ENCODE peak calls at places on chromosomes 11 and 22, in eight cellular contexts. L is uterus, F is M059J, M is A172, Q is fibroblast of the conjunctiva, N is esophagus squamous epithelium, P is HCEC 1CT, A is cardiac muscle cell. V is an unnamed sample.

GRCh38 chr11:69637956-69638871 is 2.7 kb upstream of the CCND1 start:
- DNase-seq in P (peak), A (peak), L (no peak), F (peak), M (no peak), Q (no peak), N (no peak), V (peak)

GRCh38 chr11:96211433-96211832 is 131.6 kb downstream of the MAML2 start:
- DNase-seq in L (no peak), P (no peak), F (no peak), N (no peak), M (no peak), Q (no peak), A (no peak), V (no peak)

GRCh38 chr11:120431633-120432032 is 79.9 kb upstream of the GRIK4 start:
- DNase-seq in M (peak), L (no peak), P (peak), N (no peak), Q (peak), F (peak), A (peak), V (peak)

GRCh38 chr11:71396548-71397123 is 51.6 kb downstream of the DHCR7 start:
- DNase-seq in L (no peak), A (no peak), F (no peak), P (no peak), M (peak), N (no peak), Q (no peak), V (no peak)

GRCh38 chr11:12258451-12258850 is 118.9 kb upstream of the PARVA start:
- DNase-seq in M (peak), P (peak), L (no peak), A (peak), Q (no peak), N (no peak), F (peak), V (no peak)

GRCh38 chr11:107669156-107669740 is 42.6 kb downstream of the SLN start:
- DNase-seq in N (no peak), Q (no peak), F (peak), A (no peak), L (no peak), M (no peak), P (peak), V (no peak)

GRCh38 chr11:84468255-84468654 is 1158.9 kb downstream of the DLG2 start:
- DNase-seq in M (no peak), Q (no peak), A (peak), N (no peak), F (no peak), L (no peak), P (no peak), V (no peak)

GRCh38 chr11:65072631-65072966 is 11.2 kb downstream of the CDCA5 start:
- DNase-seq in Q (no peak), N (no peak), M (no peak), P (no peak), F (no peak), A (no peak), L (no peak), V (no peak)

GRCh38 chr22:40387758-40388157 is 17.4 kb downstream of the SGSM3 start:
- DNase-seq in L (no peak), F (no peak), M (no peak), N (no peak), P (no peak), A (no peak), Q (no peak), V (no peak)

GRCh38 chr11:77202941-77203900 is 75.2 kb downstream of the MYO7A start:
- DNase-seq in P (no peak), Q (no peak), A (no peak), M (no peak), N (no peak), L (no peak), F (no peak), V (no peak)

GRCh38 chr11:68345776-68346728 is 33.7 kb downstream of the LRP5 start:
- DNase-seq in M (no peak), Q (no peak), L (no peak), A (peak), N (no peak), F (no peak), P (no peak), V (no peak)

GRCh38 chr11:44399968-44400367 is 90.0 kb upstream of the ALX4 start:
- DNase-seq in F (no peak), L (no peak), A (no peak), M (no peak), Q (no peak), N (no peak), P (no peak), V (no peak)

GRCh38 chr22:39289445-39290247 is 29.8 kb downstream of the RPL3 start:
- DNase-seq in F (no peak), M (no peak), N (no peak), L (no peak), Q (no peak), P (no peak), A (no peak), V (no peak)

GRCh38 chr22:44570476-44571445 is 72.7 kb upstream of the RTL6 start:
- DNase-seq in N (no peak), M (no peak), F (no peak), L (no peak), Q (no peak), A (no peak), P (no peak), V (no peak)

GRCh38 chr11:113263458-113264095 is 50.8 kb upstream of the TTC12 start:
- DNase-seq in A (no peak), N (no peak), Q (no peak), L (no peak), F (no peak), M (no peak), P (no peak), V (no peak)

GRCh38 chr22:28894320-28894719 is 10.9 kb downstream of the ZNRF3 start:
- DNase-seq in P (no peak), L (peak), Q (no peak), N (no peak), F (no peak), M (no peak), A (no peak), V (no peak)